ENCODE peak calls at places on chromosomes 16 and 17, in nine cellular contexts. J is CD4-positive, alpha-beta T cell; G is fibroblast of lung; Z is nephron progenitor cell; U is GM10248; L is Peyer's patch; D is BJ; I is neural crest cell; O is epithelial cell of esophagus. A is an unnamed sample.

GRCh38 chr16:9124444-9124843 is 33.0 kb downstream of the HAPSTR1 start:
- DNase-seq in Z (no peak), J (no peak), I (no peak), G (no peak), O (no peak), L (peak; percentile 37), U (no peak), D (no peak), A (no peak)

GRCh38 chr16:82703156-82703555 is 76.4 kb downstream of the CDH13 start:
- DNase-seq in D (no peak), L (no peak), O (no peak), Z (peak; percentile 7), I (no peak), U (no peak), J (no peak), G (no peak), A (no peak)

GRCh38 chr16:3729161-3730112 is 12.1 kb upstream of the TRAP1 start:
- DNase-seq in I (no peak), O (no peak), U (no peak), D (no peak), J (no peak), L (peak; percentile 42), Z (no peak), G (no peak), A (no peak)

GRCh38 chr17:37662358-37662757 is 19.1 kb upstream of the DDX52 start:
- DNase-seq in U (no peak), J (no peak), D (no peak), O (no peak), I (no peak), Z (peak; percentile 29), L (no peak), G (no peak), A (no peak)

GRCh38 chr17:32964541-32964940 is 27.1 kb upstream of the SPACA3 start:
- DNase-seq in Z (no peak), L (no peak), U (no peak), I (no peak), D (no peak), G (no peak), O (no peak), J (no peak), A (no peak)

GRCh38 chr16:31354394-31355291 is at the start of gene ITGAX:
- DNase-seq in L (peak; percentile 74), U (peak; percentile 87), O (peak; percentile 4), D (no peak), I (no peak), G (peak; percentile 3), J (peak; percentile 5), Z (no peak), A (peak; percentile 89)

GRCh38 chr17:57552114-57552601 is 192.9 kb downstream of the CCDC182 start:
- DNase-seq in L (peak; percentile 72), U (peak; percentile 80), D (no peak), J (peak; percentile 8), O (peak; percentile 14), Z (peak; percentile 77), I (peak; percentile 58), G (peak; percentile 40), A (peak; percentile 72)

GRCh38 chr17:7652659-7653343 is 2.1 kb downstream of the ATP1B2 start:
- DNase-seq in I (no peak), J (no peak), L (no peak), O (no peak), U (no peak), G (no peak), Z (no peak), D (no peak), A (no peak)

GRCh38 chr17:41049110-41049509 is 2.0 kb upstream of the KRTAP2-1 start:
- DNase-seq in O (peak; percentile 36), I (no peak), J (no peak), L (no peak), D (peak; percentile 85), G (peak; percentile 90), Z (no peak), U (peak; percentile 25), A (no peak)

GRCh38 chr17:2398188-2398587 is 2.7 kb downstream of the MNT start:
- DNase-seq in L (no peak), G (no peak), D (no peak), Z (no peak), O (no peak), I (no peak), J (no peak), U (no peak), A (no peak)

GRCh38 chr17:61487668-61488595 is 35.7 kb downstream of the TBX4 start:
- DNase-seq in L (no peak), U (no peak), I (no peak), O (no peak), G (no peak), Z (no peak), J (no peak), D (no peak), A (no peak)

GRCh38 chr17:27466376-27466747 is 10.1 kb downstream of the KSR1 start:
- DNase-seq in G (no peak), U (no peak), J (no peak), I (no peak), Z (no peak), L (peak; percentile 52), D (no peak), O (no peak), A (no peak)

GRCh38 chr17:2697611-2698162 is 13.9 kb downstream of the CLUH start:
- DNase-seq in I (no peak), D (no peak), J (no peak), L (peak; percentile 41), Z (no peak), O (no peak), G (no peak), U (no peak), A (peak; percentile 37)

GRCh38 chr17:30530346-30531025 is 53.3 kb downstream of the GOSR1 start:
- DNase-seq in O (peak; percentile 32), L (no peak), I (no peak), U (no peak), J (no peak), G (peak; percentile 78), Z (no peak), D (no peak), A (no peak)

GRCh38 chr16:23433261-23433920 is 19.6 kb downstream of the COG7 start:
- DNase-seq in J (no peak), L (no peak), G (no peak), U (no peak), I (no peak), O (no peak), Z (no peak), D (no peak), A (no peak)

GRCh38 chr17:61383689-61384201 is 15.9 kb upstream of the TBX2 start:
- DNase-seq in J (no peak), O (no peak), U (no peak), Z (no peak), D (no peak), G (no peak), I (no peak), L (no peak), A (no peak)

GRCh38 chr17:46977750-46978488 is 1.1 kb downstream of the RPRML start:
- DNase-seq in I (no peak), D (no peak), L (no peak), G (no peak), O (no peak), Z (no peak), U (no peak), J (no peak), A (no peak)

GRCh38 chr16:19595043-19595767 is 39.7 kb downstream of the VPS35L start:
- DNase-seq in U (no peak), G (peak; percentile 96), O (peak; percentile 87), D (peak; percentile 37), J (no peak), Z (no peak), L (no peak), I (no peak), A (no peak)

GRCh38 chr16:10028644-10029043 is 153.6 kb downstream of the GRIN2A start:
- DNase-seq in Z (no peak), J (no peak), D (no peak), U (no peak), L (no peak), O (no peak), G (no peak), I (no peak), A (no peak)

DNA sequence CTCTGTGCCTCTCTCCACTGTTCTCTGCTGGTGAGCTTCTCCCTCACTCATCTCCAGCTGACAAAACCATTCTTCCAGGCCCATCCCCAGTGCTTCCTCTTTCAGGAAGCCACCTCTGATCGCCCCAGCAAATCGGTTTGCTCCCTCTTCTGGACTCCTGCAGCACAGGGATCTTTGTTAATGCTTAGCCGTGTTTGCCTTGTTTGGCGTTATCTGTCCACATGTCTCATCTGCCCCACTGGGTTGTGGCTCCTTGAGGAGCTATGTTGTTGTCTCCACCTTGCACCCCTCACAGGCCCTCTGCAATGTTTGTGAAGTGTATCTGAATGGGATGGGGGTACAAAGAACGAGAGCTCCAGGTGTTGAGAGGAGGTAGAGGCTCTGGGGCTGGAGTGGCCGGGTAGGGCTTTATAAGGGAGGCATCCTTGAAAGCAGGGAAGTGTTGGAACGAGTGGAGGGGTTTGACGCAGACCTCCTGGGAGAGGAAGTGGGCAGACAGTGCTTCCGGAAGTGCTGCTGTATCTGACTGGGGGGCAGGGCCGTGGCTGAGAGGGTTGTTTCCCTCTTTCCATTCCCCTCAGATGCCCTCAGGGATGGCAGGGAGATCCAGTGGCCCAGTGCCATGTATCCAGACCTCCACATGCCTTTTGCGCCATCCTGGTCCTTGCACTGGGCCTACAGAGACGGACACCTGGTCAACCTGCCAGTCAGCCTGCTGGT is 27.8 kb downstream of the CASKIN2 start:
- DNase-seq in U (peak; percentile 73), O (no peak), I (no peak), D (no peak), L (peak; percentile 85), G (no peak), Z (no peak), J (peak; percentile 23), A (peak; percentile 79)
- TF ChIP-seq CTCF in U (no peak), O (no peak), I (no peak), D (no peak), L (no peak), G (no peak), Z (no peak), J (no peak), A (no peak)

GRCh38 chr16:75305364-75306101 is 54.1 kb upstream of the BCAR1 start:
- DNase-seq in J (peak; percentile 28), Z (no peak), L (peak; percentile 94), D (peak; percentile 100), I (no peak), O (peak; percentile 100), G (peak; percentile 100), U (peak; percentile 44), A (peak; percentile 56)
- TF ChIP-seq CTCF in J (no peak), Z (no peak), L (no peak), D (no peak), I (no peak), O (no peak), G (no peak), U (no peak), A (no peak)

DNA sequence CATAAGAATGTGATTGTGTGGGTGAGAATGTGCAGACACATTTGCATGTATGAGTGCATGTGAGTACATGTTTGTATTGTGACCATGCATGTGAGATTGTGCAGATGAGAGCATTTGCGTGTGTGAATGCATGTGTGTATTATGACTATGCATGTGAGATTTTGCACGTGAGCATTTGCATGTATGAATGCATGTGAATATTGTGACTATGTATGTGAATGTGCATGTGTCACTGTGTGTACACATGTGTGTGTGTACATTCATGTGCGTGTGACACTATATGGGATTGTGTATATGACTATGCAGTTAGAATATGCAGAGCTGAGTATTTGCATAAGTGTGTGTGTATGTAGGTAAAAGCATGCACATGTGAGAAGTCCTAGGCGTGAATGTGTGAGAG is 381.3 kb upstream of the MAF start:
- DNase-seq in L (no peak), Z (no peak), D (no peak), G (no peak), J (no peak), U (no peak), O (no peak), I (no peak), A (no peak)
- TF ChIP-seq CTCF in L (no peak), Z (no peak), D (no peak), G (no peak), J (no peak), U (no peak), O (no peak), I (no peak), A (no peak)

GRCh38 chr17:6603746-6604325 is 36.7 kb downstream of the KIAA0753 start:
- DNase-seq in L (no peak), O (no peak), Z (no peak), G (no peak), I (no peak), J (no peak), U (no peak), D (no peak), A (no peak)
- TF ChIP-seq CTCF in L (no peak), O (no peak), Z (no peak), G (no peak), I (no peak), J (no peak), U (no peak), D (no peak), A (no peak)

A was measured in GM13977.